ENCODE peak calls at places on chromosomes 6 and 20, in eight cellular contexts. L is heart left ventricle, A is uterus, I is Peyer's patch, H is GM12892, O is A549, R is NB4, X is stomach. N is an unnamed sample.

GRCh38 chr20:46621492-46621891 is 29.8 kb downstream of the SLC13A3 start:
- DNase-seq in I (no peak), R (no peak), O (no peak), A (no peak), H (no peak), L (no peak), X (no peak), N (no peak)

GRCh38 chr20:63956664-63957003 is 418 bp upstream of the UCKL1 start:
- DNase-seq in H (no peak), L (no peak), O (no peak), I (no peak), A (no peak), R (no peak), X (no peak), N (no peak)

GRCh38 chr20:8535403-8536003 is 403.4 kb downstream of the PLCB1 start:
- DNase-seq in R (peak), I (no peak), A (no peak), H (no peak), L (no peak), O (no peak), X (no peak), N (no peak)

GRCh38 chr6:146358341-146359046 is 185.1 kb upstream of the RAB32 start:
- DNase-seq in O (peak), X (no peak), I (no peak), H (no peak), L (no peak), A (no peak), R (no peak), N (no peak)

GRCh38 chr6:161369339-161369738 is 95.5 kb upstream of the AGPAT4 start:
- DNase-seq in X (no peak), I (peak), A (no peak), O (peak), R (peak), H (no peak), L (no peak), N (no peak)

GRCh38 chr6:83308833-83309232 is 115.7 kb downstream of the RWDD2A start:
- DNase-seq in X (no peak), H (no peak), O (no peak), R (no peak), I (no peak), A (no peak), L (no peak), N (no peak)

GRCh38 chr20:17505664-17506517 is 25.3 kb downstream of the BFSP1 start:
- DNase-seq in I (peak), X (no peak), A (no peak), O (no peak), L (no peak), R (peak), H (no peak), N (peak)

GRCh38 chr6:56347526-56347925 is 100.1 kb upstream of the COL21A1 start:
- DNase-seq in O (no peak), A (no peak), R (no peak), H (no peak), X (no peak), L (no peak), I (no peak), N (no peak)

GRCh38 chr6:75234126-75234865 is 9.3 kb downstream of the COX7A2 start:
- DNase-seq in A (no peak), I (no peak), O (no peak), X (no peak), H (no peak), L (no peak), R (no peak), N (no peak)

GRCh38 chr6:122429328-122429727 is 29.9 kb downstream of the HSF2 start:
- DNase-seq in A (no peak), I (no peak), X (no peak), O (no peak), R (no peak), L (no peak), H (no peak), N (no peak)

GRCh38 chr6:165884813-165885765 is 222.0 kb upstream of the PDE10A start:
- DNase-seq in A (peak), X (peak), H (peak), R (peak), I (peak), O (peak), L (peak), N (peak)

GRCh38 chr20:57250607-57251343 is 15.7 kb downstream of the BMP7 start:
- DNase-seq in H (no peak), A (no peak), L (no peak), O (no peak), I (no peak), X (no peak), R (peak), N (no peak)

GRCh38 chr20:50450961-50451752 is 59.0 kb upstream of the PTPN1 start:
- DNase-seq in H (peak), O (peak), R (peak), I (peak), L (no peak), X (peak), A (peak), N (no peak)

GRCh38 chr6:98946877-98947410 is 802 bp downstream of the FBXL4 start:
- DNase-seq in A (peak), H (no peak), O (peak), L (no peak), I (peak), X (peak), R (peak), N (peak)

GRCh38 chr20:46010491-46011405 is 2.0 kb downstream of the MMP9 start:
- DNase-seq in A (no peak), L (no peak), H (no peak), R (no peak), O (no peak), X (no peak), I (no peak), N (no peak)

GRCh38 chr20:37108676-37109075 is 12.9 kb upstream of the RBL1 start:
- DNase-seq in A (no peak), O (no peak), L (no peak), R (no peak), I (no peak), X (no peak), H (no peak), N (no peak)

GRCh38 chr6:80468398-80468797 is 361.9 kb downstream of the BCKDHB start:
- DNase-seq in X (no peak), R (no peak), I (no peak), O (no peak), L (no peak), A (no peak), H (no peak), N (no peak)

GRCh38 chr6:53347250-53347920 is 1.4 kb downstream of the ELOVL5 start:
- DNase-seq in A (no peak), I (peak), H (no peak), L (no peak), O (no peak), X (no peak), R (peak), N (peak)

GRCh38 chr20:18284805-18285533 is 3.4 kb upstream of the ZNF133 start:
- DNase-seq in H (no peak), A (no peak), R (no peak), L (no peak), I (no peak), O (peak), X (no peak), N (peak)

GRCh38 chr20:54013397-54013941 is 56.9 kb downstream of the BCAS1 start:
- DNase-seq in R (no peak), L (no peak), O (no peak), I (no peak), A (no peak), X (no peak), H (no peak), N (no peak)

GRCh38 chr20:53660078-53660909 is 66.7 kb upstream of the ZNF217 start:
- DNase-seq in O (no peak), A (peak), H (no peak), X (no peak), L (peak), R (no peak), I (peak), N (peak)

GRCh38 chr20:31968299-31969126 is 562 bp downstream of the XKR7 start:
- DNase-seq in H (peak), L (peak), R (peak), A (peak), O (peak), I (peak), X (peak), N (peak)

GRCh38 chr20:38673731-38674177 is 50.5 kb upstream of the SLC32A1 start:
- DNase-seq in A (no peak), R (no peak), X (no peak), O (no peak), L (no peak), I (no peak), H (no peak), N (peak)

GRCh38 chr6:144845181-144845580 is 560.0 kb downstream of the UTRN start:
- DNase-seq in L (no peak), R (no peak), O (no peak), I (no peak), A (no peak), H (no peak), X (no peak), N (no peak)

GRCh38 chr6:32081168-32081624 is 27.9 kb downstream of the TNXB start:
- DNase-seq in O (no peak), X (no peak), I (peak), A (peak), H (no peak), L (peak), R (peak), N (no peak)

GRCh38 chr6:151121900-151122299 is 117.9 kb upstream of the AKAP12 start:
- DNase-seq in X (no peak), A (peak), O (no peak), I (peak), R (no peak), H (no peak), L (peak), N (no peak)

GRCh38 chr6:9527679-9528286 is 887.1 kb downstream of the TFAP2A start:
- DNase-seq in L (no peak), O (no peak), X (no peak), I (no peak), H (no peak), A (no peak), R (peak), N (peak)

GRCh38 chr20:11499235-11499634 is 418.5 kb upstream of the BTBD3 start:
- DNase-seq in H (no peak), I (no peak), L (no peak), X (no peak), R (no peak), O (no peak), A (no peak), N (no peak)

GRCh38 chr6:101705866-101706265 is 312.4 kb downstream of the GRIK2 start:
- DNase-seq in H (no peak), L (no peak), O (no peak), R (no peak), X (no peak), I (no peak), A (no peak), N (no peak)

GRCh38 chr20:57432480-57432873 is 41.3 kb downstream of the RBM38 start:
- DNase-seq in H (no peak), A (no peak), L (no peak), O (no peak), R (no peak), X (no peak), I (no peak), N (no peak)

GRCh38 chr6:111602481-111603404 is 2.9 kb downstream of the TRAF3IP2 start:
- DNase-seq in H (no peak), O (no peak), R (no peak), L (peak), A (peak), X (no peak), I (peak), N (no peak)

GRCh38 chr20:41573955-41574354 is 44.2 kb downstream of the CHD6 start:
- DNase-seq in O (no peak), H (no peak), I (no peak), A (no peak), X (no peak), L (no peak), R (peak), N (no peak)

GRCh38 chr6:44219053-44219814 is 2.5 kb downstream of the MYMX start:
- DNase-seq in H (peak), I (peak), O (peak), X (peak), L (peak), A (peak), R (peak), N (peak)
- TF ChIP-seq POLR2A in H (peak), I (no peak), O (peak), X (no peak), L (peak), A (peak), R (peak), N (no peak)

GRCh38 chr6:27130668-27131428 is 116.7 kb upstream of the PRSS16 start:
- DNase-seq in A (no peak), H (no peak), X (no peak), L (no peak), O (no peak), R (peak), I (no peak), N (peak)

GRCh38 chr6:27136077-27136644 is 111.3 kb upstream of the PRSS16 start:
- DNase-seq in L (no peak), X (no peak), I (no peak), A (no peak), H (no peak), O (no peak), R (no peak), N (no peak)

GRCh38 chr6:27132532-27133280 is 114.8 kb upstream of the PRSS16 start:
- DNase-seq in L (peak), A (peak), I (peak), X (peak), O (peak), H (peak), R (peak), N (peak)

GRCh38 chr6:27135087-27135657 is 112.3 kb upstream of the PRSS16 start:
- DNase-seq in O (no peak), L (no peak), H (no peak), R (no peak), I (no peak), X (no peak), A (no peak), N (no peak)

DNA sequence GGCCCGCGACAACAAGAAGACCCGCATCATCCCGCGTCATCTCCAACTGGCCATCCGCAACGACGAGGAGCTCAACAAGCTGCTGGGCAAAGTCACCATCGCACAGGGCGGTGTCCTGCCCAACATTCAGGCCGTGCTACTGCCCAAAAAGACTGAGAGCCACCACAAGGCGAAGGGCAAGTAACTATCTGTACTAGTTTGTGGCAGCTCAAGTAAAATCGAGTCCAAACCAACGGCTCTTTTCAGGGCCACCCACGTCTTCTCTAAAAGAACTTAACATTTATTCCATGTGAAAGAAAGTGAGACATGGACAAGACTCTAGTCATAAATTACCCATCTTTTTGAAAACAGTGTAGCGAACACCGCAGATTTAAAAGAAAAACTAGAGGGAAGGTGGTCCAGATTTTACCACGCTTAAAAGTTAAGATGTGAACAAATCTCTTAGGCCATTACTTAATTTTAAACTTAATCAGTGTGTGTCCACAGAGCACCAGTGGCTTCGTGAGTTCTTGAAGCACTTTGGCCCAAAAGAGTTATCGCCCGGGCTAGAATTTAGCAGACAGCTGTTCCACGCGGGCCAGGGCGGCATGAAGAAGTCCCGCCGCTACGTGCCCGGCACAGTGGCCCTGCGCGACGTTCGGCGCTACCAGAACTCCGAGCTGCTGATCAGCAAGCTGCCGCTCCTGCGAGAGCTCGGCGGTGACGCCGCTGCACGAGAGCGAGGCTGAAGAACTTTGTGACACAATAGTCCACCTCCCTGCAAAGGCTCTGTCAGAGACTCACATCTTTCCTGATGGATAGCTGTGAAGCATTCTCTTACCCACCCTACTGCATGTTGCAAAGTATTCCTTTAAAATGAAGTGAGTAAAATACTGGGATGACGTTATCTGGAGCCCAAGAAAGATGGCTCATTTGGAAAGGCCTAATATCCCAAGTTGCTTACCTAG is 113.9 kb upstream of the PRSS16 start:
- DNase-seq in A (peak), L (peak), R (peak), I (peak), O (peak), H (no peak), X (peak), N (peak)
- TF ChIP-seq POLR2A in A (peak), L (no peak), R (peak), I (peak), O (peak), H (peak), X (no peak), N (peak)

GRCh38 chr20:62822788-62823651 is 6.2 kb downstream of the COL9A3 start:
- DNase-seq in L (no peak), H (peak), I (peak), A (no peak), R (peak), X (peak), O (peak), N (peak)
- TF ChIP-seq POLR2A in L (no peak), H (no peak), I (no peak), A (no peak), R (no peak), X (no peak), O (no peak), N (no peak)

DNA sequence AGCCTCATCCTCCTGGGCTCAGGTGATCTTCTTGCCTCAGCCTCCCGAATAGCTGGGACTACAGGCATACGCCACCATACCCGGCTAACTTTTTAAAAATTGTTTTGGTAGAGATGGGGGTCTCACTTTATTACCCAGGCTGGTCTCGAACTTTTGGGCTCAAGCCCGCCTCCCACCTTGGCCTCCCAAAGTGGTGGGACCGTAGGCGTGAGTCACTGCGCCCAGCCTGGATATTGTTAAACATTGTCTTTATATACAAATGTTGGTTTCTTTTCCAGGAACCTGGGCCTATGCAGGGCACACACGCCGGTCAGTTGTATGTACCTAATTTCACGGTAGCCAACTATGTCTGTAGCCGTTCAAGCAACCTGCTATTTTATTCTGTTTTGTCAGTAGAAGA is 60.1 kb downstream of the SYNJ2 start:
- DNase-seq in R (no peak), A (no peak), O (no peak), X (no peak), I (no peak), L (no peak), H (no peak), N (no peak)
- TF ChIP-seq POLR2A in R (no peak), A (no peak), O (no peak), X (no peak), I (no peak), L (no peak), H (no peak), N (no peak)

GRCh38 chr6:43770417-43771209 is 602 bp downstream of the VEGFA start:
- DNase-seq in H (no peak), L (peak), A (peak), I (peak), R (peak), O (peak), X (peak), N (peak)
- TF ChIP-seq POLR2A in H (no peak), L (peak), A (peak), I (peak), R (no peak), O (peak), X (no peak), N (peak)

GRCh38 chr6:73308712-73309533 is 45.2 kb downstream of the DPPA5 start:
- DNase-seq in R (no peak), I (no peak), A (no peak), X (no peak), O (peak), L (no peak), H (no peak), N (no peak)

GRCh38 chr6:73314577-73315492 is 39.2 kb downstream of the DPPA5 start:
- DNase-seq in A (no peak), X (no peak), I (no peak), R (no peak), L (no peak), O (no peak), H (no peak), N (no peak)

GRCh38 chr6:73309534-73309783 is 44.6 kb downstream of the DPPA5 start:
- DNase-seq in L (no peak), R (no peak), X (no peak), A (no peak), H (no peak), O (no peak), I (no peak), N (no peak)

GRCh38 chr6:73309784-73310502 is 44.1 kb downstream of the DPPA5 start:
- DNase-seq in I (peak), A (peak), L (peak), X (peak), O (peak), H (peak), R (peak), N (peak)
- TF ChIP-seq POLR2A in I (no peak), A (peak), L (no peak), X (no peak), O (peak), H (peak), R (no peak), N (no peak)

GRCh38 chr6:35057449-35058030 is 83.6 kb downstream of the TCP11 start:
- DNase-seq in H (no peak), R (no peak), I (no peak), A (no peak), X (no peak), L (no peak), O (no peak), N (no peak)
- TF ChIP-seq POLR2A in H (no peak), R (no peak), I (no peak), A (no peak), X (no peak), L (no peak), O (no peak), N (no peak)

N was measured in erythroblast.